ENCODE peak calls at places on chromosome 4, in nine cellular contexts. Y is tibial artery, Q is iPS DF 6.9, A is GM23248, R is left ventricle myocardium inferior, C is osteoblast, Z is ovary, U is adrenal gland, E is testis. G is an unnamed sample.

GRCh38 chr4:158836828-158837449 is 68.1 kb downstream of the FNIP2 start:
- DNase-seq in E (no peak), A (no peak), U (no peak), Z (no peak), C (no peak), Y (no peak), R (no peak), Q (no peak), G (no peak)

GRCh38 chr4:102754044-102754443 is 6.7 kb downstream of the MANBA start:
- DNase-seq in U (no peak), E (no peak), Q (no peak), Y (no peak), Z (no peak), C (no peak), A (no peak), R (no peak), G (no peak)

GRCh38 chr4:181619651-181620050 is 623.6 kb upstream of the TENM3 start:
- DNase-seq in Q (no peak), C (no peak), E (no peak), R (no peak), A (no peak), Z (no peak), Y (no peak), U (no peak), G (no peak)

GRCh38 chr4:186166852-186167512 is 24.4 kb upstream of the CYP4V2 start:
- DNase-seq in R (no peak), Q (no peak), Z (no peak), Y (no peak), C (no peak), E (no peak), A (no peak), U (no peak), G (no peak)

GRCh38 chr4:116925900-116926457 is 159.4 kb downstream of the TRAM1L1 start:
- DNase-seq in A (no peak), R (no peak), Z (peak; percentile 25), E (peak; percentile 23), Y (no peak), U (no peak), Q (no peak), C (peak; percentile 35), G (peak; percentile 13)

GRCh38 chr4:107380190-107380589 is 339.8 kb downstream of the PAPSS1 start:
- DNase-seq in R (no peak), E (no peak), C (no peak), Z (no peak), Y (no peak), U (no peak), A (no peak), Q (no peak), G (no peak)

GRCh38 chr4:158873795-158874359 is 105.1 kb downstream of the FNIP2 start:
- DNase-seq in Z (no peak), Q (no peak), R (no peak), C (peak; percentile 81), Y (no peak), E (no peak), U (no peak), A (peak; percentile 87), G (no peak)

GRCh38 chr4:94131212-94131611 is 76.5 kb upstream of the SMARCAD1 start:
- DNase-seq in E (no peak), Q (no peak), A (peak; percentile 13), Y (no peak), R (no peak), Z (no peak), C (no peak), U (no peak), G (peak; percentile 37)

GRCh38 chr4:105145913-105146285 is 777 bp upstream of the TET2 start:
- DNase-seq in R (peak; percentile 33), U (peak; percentile 38), Z (no peak), Y (peak; percentile 66), A (no peak), C (peak; percentile 72), E (peak; percentile 40), Q (no peak), G (no peak)

GRCh38 chr4:25020240-25020639 is 10.5 kb downstream of the LGI2 start:
- DNase-seq in R (no peak), Q (no peak), Z (no peak), U (no peak), A (peak; percentile 75), Y (no peak), C (no peak), E (no peak), G (no peak)

GRCh38 chr4:153514001-153514526 is 47.9 kb downstream of the TMEM131L start:
- DNase-seq in E (no peak), Y (no peak), Q (no peak), A (peak; percentile 89), C (peak; percentile 69), R (no peak), U (no peak), Z (no peak), G (no peak)

GRCh38 chr4:105657117-105657765 is 51.2 kb downstream of the INTS12 start:
- DNase-seq in R (no peak), Y (no peak), U (no peak), Z (no peak), C (no peak), E (no peak), Q (no peak), A (no peak), G (no peak)

GRCh38 chr4:1008840-1009646 is 2.4 kb upstream of the FGFRL1 start:
- DNase-seq in E (no peak), C (no peak), Q (no peak), U (peak; percentile 55), R (peak; percentile 50), A (peak; percentile 39), Y (peak; percentile 82), Z (no peak), G (no peak)

GRCh38 chr4:73841243-73841925 is 4.9 kb downstream of the CXCL6 start:
- DNase-seq in R (no peak), Z (no peak), Q (no peak), E (no peak), U (no peak), Y (no peak), A (peak; percentile 42), C (no peak), G (no peak)

GRCh38 chr4:41346306-41347061 is 89.8 kb downstream of the UCHL1 start:
- DNase-seq in U (no peak), Y (no peak), Q (no peak), E (no peak), R (no peak), A (peak; percentile 36), C (peak; percentile 27), Z (no peak), G (no peak)

GRCh38 chr4:86432552-86433134 is 72.8 kb upstream of the MAPK10 start:
- DNase-seq in U (no peak), R (no peak), Y (no peak), A (no peak), Z (no peak), C (no peak), Q (no peak), E (no peak), G (no peak)

GRCh38 chr4:147822128-147822527 is 90.2 kb downstream of the ARHGAP10 start:
- DNase-seq in A (peak; percentile 27), Q (no peak), R (peak; percentile 84), Y (peak; percentile 89), E (peak; percentile 95), U (peak; percentile 95), Z (peak; percentile 90), C (peak; percentile 51), G (peak; percentile 26)

GRCh38 chr4:38008493-38009120 is 48.4 kb downstream of the PTTG2 start:
- DNase-seq in C (no peak), A (no peak), E (no peak), U (no peak), Z (no peak), Y (no peak), Q (no peak), R (no peak), G (no peak)

GRCh38 chr4:118941799-118942198 is 53.1 kb downstream of the SYNPO2 start:
- DNase-seq in R (no peak), E (no peak), C (no peak), A (no peak), Q (no peak), Z (no peak), U (no peak), Y (no peak), G (no peak)

GRCh38 chr4:15396157-15396800 is 31.6 kb upstream of the C1QTNF7 start:
- DNase-seq in U (peak; percentile 41), Z (no peak), C (no peak), A (peak; percentile 55), R (no peak), Q (peak; percentile 52), E (peak; percentile 70), Y (no peak), G (peak; percentile 60)

GRCh38 chr4:52248836-52249235 is 197.7 kb downstream of the SPATA18 start:
- DNase-seq in A (peak; percentile 43), U (no peak), Q (no peak), E (no peak), C (no peak), R (no peak), Y (no peak), Z (no peak), G (no peak)
- H3K4me1 ChIP-seq in A (no peaks in the 10 kb centered on the region), U (no peaks in the 10 kb centered on the region), Q (no peaks in the 10 kb centered on the region), E (peaks cover 19% of the 10 kb centered on the region), C (peaks cover 2% of the 10 kb centered on the region), R (peaks cover 58% of the 10 kb centered on the region), Y (peaks cover 14% of the 10 kb centered on the region), Z (peaks cover 9% of the 10 kb centered on the region), G (peaks cover 28% of the 10 kb centered on the region)

DNA sequence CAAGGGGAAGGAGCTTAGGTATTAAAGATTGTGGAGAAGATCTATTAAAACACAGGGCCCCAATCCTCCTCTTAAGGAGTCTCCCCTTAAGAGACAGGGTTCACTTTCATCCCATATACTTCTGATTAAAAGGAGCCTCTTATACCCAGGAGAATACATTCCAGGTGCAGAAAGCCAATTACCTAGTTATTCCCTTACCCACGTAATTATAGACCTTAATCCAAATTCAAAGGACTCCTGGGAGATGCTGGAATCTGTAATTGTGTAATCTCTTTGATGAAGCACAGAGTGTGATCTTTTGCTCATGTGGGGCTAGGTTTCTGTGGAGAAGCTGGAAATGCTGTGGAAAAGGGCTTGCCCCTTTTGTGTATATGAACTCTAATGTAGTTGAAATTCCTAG is 1.4 kb upstream of the SEC24B start:
- DNase-seq in Y (no peak), U (no peak), R (no peak), A (no peak), C (no peak), Z (no peak), Q (no peak), E (no peak), G (no peak)
- H3K4me3 ChIP-seq in Y (no peak overlapping the region), U (no peak overlapping the region), R (no peak overlapping the region), A (peak overlapping the region; percentile 82), C (peak overlapping the region; percentile 78), Z (no peak overlapping the region), Q (no peak overlapping the region), E (no peak overlapping the region), G (no peak overlapping the region)

GRCh38 chr4:48005781-48006180 is 10.7 kb downstream of the CNGA1 start:
- DNase-seq in C (no peak), Z (no peak), E (no peak), A (no peak), R (no peak), U (no peak), Y (no peak), Q (no peak), G (no peak)
- H3K9me3 ChIP-seq in C (peaks cover 1% of the 10 kb centered on the region), Z (no peaks in the 10 kb centered on the region), E (no peaks in the 10 kb centered on the region), A (no peaks in the 10 kb centered on the region), R (peaks cover 37% of the 10 kb centered on the region), U (no peaks in the 10 kb centered on the region), Y (no peaks in the 10 kb centered on the region), Q (no peaks in the 10 kb centered on the region), G (no peaks in the 10 kb centered on the region)

GRCh38 chr4:110460074-110460761 is 15.7 kb upstream of the ENPEP start:
- DNase-seq in E (no peak), R (no peak), Q (no peak), A (no peak), Y (no peak), C (no peak), U (no peak), Z (no peak), G (no peak)

GRCh38 chr4:110454456-110454855 is 21.5 kb upstream of the ENPEP start:
- DNase-seq in A (no peak), Y (no peak), R (no peak), Z (no peak), Q (no peak), C (no peak), E (no peak), U (no peak), G (no peak)

GRCh38 chr4:110458494-110459266 is 17.3 kb upstream of the ENPEP start:
- DNase-seq in Q (no peak), Y (no peak), Z (no peak), A (no peak), E (no peak), R (no peak), U (no peak), C (no peak), G (no peak)
- H3K4me1 ChIP-seq in Q (no peaks in the 10 kb centered on the region), Y (no peaks in the 10 kb centered on the region), Z (no peaks in the 10 kb centered on the region), A (no peaks in the 10 kb centered on the region), E (no peaks in the 10 kb centered on the region), R (no peaks in the 10 kb centered on the region), U (no peaks in the 10 kb centered on the region), C (no peaks in the 10 kb centered on the region), G (no peaks in the 10 kb centered on the region)